ENCODE peak calls at places on chromosomes 13 and 19, in ten cellular contexts. One of them, this sample, is unnamed.

GRCh38 chr13:112690242-112690943 is 555 bp downstream of the ATP11A start:
- DNase-seq in osteoblast: peak; percentile 95
- DNase-seq in left ventricle myocardium inferior: peak; percentile 62
- DNase-seq in lower leg skin: no peak
- DNase-seq in adrenal gland: peak; percentile 59
- DNase-seq in RWPE2: no peak
- DNase-seq in cardiac fibroblast: peak; percentile 31
- DNase-seq in neural progenitor cell: peak; percentile 81
- DNase-seq in tibial nerve: no peak
- DNase-seq in GM12865: peak; percentile 55
- DNase-seq in this sample: peak; percentile 26

GRCh38 chr19:30587869-30588268 is 215.7 kb downstream of the ZNF536 start:
- DNase-seq in osteoblast: no peak
- DNase-seq in left ventricle myocardium inferior: no peak
- DNase-seq in lower leg skin: no peak
- DNase-seq in adrenal gland: no peak
- DNase-seq in RWPE2: no peak
- DNase-seq in cardiac fibroblast: no peak
- DNase-seq in neural progenitor cell: no peak
- DNase-seq in tibial nerve: no peak
- DNase-seq in GM12865: no peak
- DNase-seq in this sample: no peak

GRCh38 chr13:50678464-50679162 is 164.9 kb downstream of the DLEU7 start:
- DNase-seq in osteoblast: peak; percentile 54
- DNase-seq in left ventricle myocardium inferior: no peak
- DNase-seq in lower leg skin: no peak
- DNase-seq in adrenal gland: no peak
- DNase-seq in RWPE2: no peak
- DNase-seq in cardiac fibroblast: peak; percentile 96
- DNase-seq in neural progenitor cell: no peak
- DNase-seq in tibial nerve: no peak
- DNase-seq in GM12865: no peak
- DNase-seq in this sample: peak; percentile 89

GRCh38 chr19:18156841-18157464 is 4.0 kb downstream of the PIK3R2 start:
- DNase-seq in osteoblast: peak; percentile 98
- DNase-seq in left ventricle myocardium inferior: peak; percentile 86
- DNase-seq in lower leg skin: peak; percentile 71
- DNase-seq in adrenal gland: peak; percentile 98
- DNase-seq in RWPE2: peak; percentile 93
- DNase-seq in cardiac fibroblast: peak; percentile 88
- DNase-seq in neural progenitor cell: no peak
- DNase-seq in tibial nerve: peak; percentile 55
- DNase-seq in GM12865: no peak
- DNase-seq in this sample: peak; percentile 87

GRCh38 chr13:31198524-31198923 is 1.3 kb upstream of the B3GLCT start:
- DNase-seq in osteoblast: no peak
- DNase-seq in left ventricle myocardium inferior: no peak
- DNase-seq in lower leg skin: no peak
- DNase-seq in adrenal gland: no peak
- DNase-seq in RWPE2: no peak
- DNase-seq in cardiac fibroblast: no peak
- DNase-seq in neural progenitor cell: no peak
- DNase-seq in tibial nerve: no peak
- DNase-seq in GM12865: no peak
- DNase-seq in this sample: no peak

GRCh38 chr19:30153326-30154210 is 211.5 kb downstream of the URI1 start:
- DNase-seq in osteoblast: no peak
- DNase-seq in left ventricle myocardium inferior: no peak
- DNase-seq in lower leg skin: no peak
- DNase-seq in adrenal gland: no peak
- DNase-seq in RWPE2: no peak
- DNase-seq in cardiac fibroblast: no peak
- DNase-seq in neural progenitor cell: no peak
- DNase-seq in tibial nerve: no peak
- DNase-seq in GM12865: peak; percentile 61
- DNase-seq in this sample: no peak

GRCh38 chr19:52638601-52639000 is 446 bp upstream of the ZNF83 start:
- DNase-seq in osteoblast: peak; percentile 69
- DNase-seq in left ventricle myocardium inferior: peak; percentile 22
- DNase-seq in lower leg skin: peak; percentile 14
- DNase-seq in adrenal gland: peak; percentile 34
- DNase-seq in RWPE2: no peak
- DNase-seq in cardiac fibroblast: no peak
- DNase-seq in neural progenitor cell: no peak
- DNase-seq in tibial nerve: no peak
- DNase-seq in GM12865: no peak
- DNase-seq in this sample: no peak

GRCh38 chr13:43574601-43575000 is 212.2 kb downstream of the ENOX1 start:
- DNase-seq in osteoblast: no peak
- DNase-seq in left ventricle myocardium inferior: no peak
- DNase-seq in lower leg skin: no peak
- DNase-seq in adrenal gland: no peak
- DNase-seq in RWPE2: no peak
- DNase-seq in cardiac fibroblast: no peak
- DNase-seq in neural progenitor cell: no peak
- DNase-seq in tibial nerve: no peak
- DNase-seq in GM12865: no peak
- DNase-seq in this sample: no peak

GRCh38 chr19:3945838-3946237 is 13.0 kb downstream of the NMRK2 start:
- DNase-seq in osteoblast: peak; percentile 90
- DNase-seq in left ventricle myocardium inferior: no peak
- DNase-seq in lower leg skin: no peak
- DNase-seq in adrenal gland: no peak
- DNase-seq in RWPE2: no peak
- DNase-seq in cardiac fibroblast: peak; percentile 67
- DNase-seq in neural progenitor cell: no peak
- DNase-seq in tibial nerve: no peak
- DNase-seq in GM12865: no peak
- DNase-seq in this sample: no peak

GRCh38 chr13:77338329-77338728 is 11.4 kb upstream of the MYCBP2 start:
- DNase-seq in osteoblast: no peak
- DNase-seq in left ventricle myocardium inferior: no peak
- DNase-seq in lower leg skin: no peak
- DNase-seq in adrenal gland: no peak
- DNase-seq in RWPE2: no peak
- DNase-seq in cardiac fibroblast: no peak
- DNase-seq in neural progenitor cell: no peak
- DNase-seq in tibial nerve: no peak
- DNase-seq in GM12865: peak; percentile 62
- DNase-seq in this sample: no peak

GRCh38 chr13:48818495-48818961 is 157.2 kb upstream of the FNDC3A start:
- DNase-seq in osteoblast: peak; percentile 83
- DNase-seq in left ventricle myocardium inferior: no peak
- DNase-seq in lower leg skin: peak; percentile 40
- DNase-seq in adrenal gland: peak; percentile 27
- DNase-seq in RWPE2: no peak
- DNase-seq in cardiac fibroblast: peak; percentile 94
- DNase-seq in neural progenitor cell: no peak
- DNase-seq in tibial nerve: no peak
- DNase-seq in GM12865: no peak
- DNase-seq in this sample: peak; percentile 96

GRCh38 chr13:74562381-74562780 is 428.2 kb upstream of the KLF12 start:
- DNase-seq in osteoblast: no peak
- DNase-seq in left ventricle myocardium inferior: no peak
- DNase-seq in lower leg skin: no peak
- DNase-seq in adrenal gland: no peak
- DNase-seq in RWPE2: no peak
- DNase-seq in cardiac fibroblast: peak; percentile 36
- DNase-seq in neural progenitor cell: no peak
- DNase-seq in tibial nerve: no peak
- DNase-seq in GM12865: no peak
- DNase-seq in this sample: peak; percentile 12

GRCh38 chr19:48844472-48844871 is 8.2 kb upstream of the HSD17B14 start:
- DNase-seq in osteoblast: peak; percentile 84
- DNase-seq in left ventricle myocardium inferior: no peak
- DNase-seq in lower leg skin: no peak
- DNase-seq in adrenal gland: no peak
- DNase-seq in RWPE2: no peak
- DNase-seq in cardiac fibroblast: peak; percentile 59
- DNase-seq in neural progenitor cell: peak; percentile 34
- DNase-seq in tibial nerve: no peak
- DNase-seq in GM12865: no peak
- DNase-seq in this sample: peak; percentile 29

GRCh38 chr13:36163303-36163702 is 32.1 kb upstream of the DCLK1 start:
- DNase-seq in osteoblast: no peak
- DNase-seq in left ventricle myocardium inferior: no peak
- DNase-seq in lower leg skin: no peak
- DNase-seq in adrenal gland: no peak
- DNase-seq in RWPE2: no peak
- DNase-seq in cardiac fibroblast: no peak
- DNase-seq in neural progenitor cell: no peak
- DNase-seq in tibial nerve: peak; percentile 17
- DNase-seq in GM12865: no peak
- DNase-seq in this sample: no peak

GRCh38 chr13:26988059-26988769 is 183.4 kb downstream of the USP12 start:
- DNase-seq in osteoblast: no peak
- DNase-seq in left ventricle myocardium inferior: no peak
- DNase-seq in lower leg skin: no peak
- DNase-seq in adrenal gland: no peak
- DNase-seq in RWPE2: no peak
- DNase-seq in cardiac fibroblast: no peak
- DNase-seq in neural progenitor cell: no peak
- DNase-seq in tibial nerve: no peak
- DNase-seq in GM12865: no peak
- DNase-seq in this sample: no peak

DNA sequence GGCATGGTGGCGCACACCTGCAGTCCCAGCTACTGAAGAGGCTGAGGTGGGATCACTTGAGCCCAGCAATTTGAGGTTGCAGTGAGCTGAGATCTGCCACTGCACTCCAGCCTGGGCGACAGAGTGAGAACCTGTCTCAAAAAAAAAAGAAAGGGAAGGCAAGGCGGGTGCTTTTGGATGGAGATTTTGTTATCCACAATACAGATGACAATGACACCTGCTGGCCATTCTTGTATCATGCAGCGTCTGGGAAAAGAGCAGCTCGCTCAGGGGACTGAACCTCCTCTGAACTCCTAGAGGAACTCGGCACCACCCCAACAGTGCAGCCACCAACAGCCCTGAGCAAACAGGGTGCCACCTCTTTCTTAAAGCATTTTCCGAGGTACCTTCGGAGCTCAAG is 22.8 kb downstream of the HAUS8 start:
- DNase-seq in osteoblast: peak; percentile 92
- DNase-seq in left ventricle myocardium inferior: no peak
- DNase-seq in lower leg skin: no peak
- DNase-seq in adrenal gland: peak; percentile 64
- DNase-seq in RWPE2: no peak
- DNase-seq in cardiac fibroblast: peak; percentile 72
- DNase-seq in neural progenitor cell: peak; percentile 76
- DNase-seq in tibial nerve: peak; percentile 68
- DNase-seq in GM12865: peak; percentile 46
- DNase-seq in this sample: peak; percentile 42
- TF ChIP-seq CTCF in osteoblast: peak; percentile 62
- TF ChIP-seq CTCF in left ventricle myocardium inferior: peak; percentile 79
- TF ChIP-seq CTCF in lower leg skin: no peak
- TF ChIP-seq CTCF in adrenal gland: peak; percentile 63
- TF ChIP-seq CTCF in RWPE2: peak; percentile 45
- TF ChIP-seq CTCF in cardiac fibroblast: peak; percentile 62
- TF ChIP-seq CTCF in neural progenitor cell: peak; percentile 62
- TF ChIP-seq CTCF in tibial nerve: peak; percentile 39
- TF ChIP-seq CTCF in GM12865: peak; percentile 43
- TF ChIP-seq CTCF in this sample: peak; percentile 66

DNA sequence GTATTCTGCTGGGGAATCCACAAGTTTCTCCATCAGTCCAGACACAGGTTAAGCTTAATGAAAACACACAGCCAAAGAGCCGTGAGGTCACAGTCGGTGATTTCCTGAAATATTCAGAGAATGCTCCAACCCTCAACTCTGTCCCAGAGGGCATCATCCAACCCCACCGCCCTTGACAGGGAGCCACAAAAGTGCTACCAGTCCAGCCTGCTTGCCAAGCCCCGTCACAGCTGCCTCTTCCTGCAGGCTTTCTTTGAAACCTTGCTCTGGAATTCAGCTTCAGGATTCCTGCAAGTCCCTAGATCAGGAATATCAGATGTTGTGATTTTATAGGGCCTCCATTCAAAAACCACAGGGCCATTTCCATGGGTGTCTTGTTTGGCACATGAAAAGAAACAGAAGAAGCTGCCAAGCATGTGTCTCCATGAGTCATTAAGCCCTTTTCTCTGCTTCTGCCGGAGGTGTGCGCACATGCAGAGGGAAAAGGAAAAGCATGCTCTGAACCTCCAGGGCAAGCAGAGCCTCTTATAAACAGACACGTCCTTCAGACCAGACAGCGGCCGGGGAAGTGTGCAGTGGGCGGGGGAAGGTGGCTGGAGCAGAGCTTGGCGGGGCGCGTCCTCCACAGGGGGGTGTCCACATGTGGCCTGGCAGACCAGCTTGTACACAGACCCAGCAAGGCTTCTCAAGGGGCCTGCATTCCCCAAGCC is 164.7 kb downstream of the KATNAL1 start:
- DNase-seq in osteoblast: peak; percentile 93
- DNase-seq in left ventricle myocardium inferior: no peak
- DNase-seq in lower leg skin: peak; percentile 61
- DNase-seq in adrenal gland: peak; percentile 55
- DNase-seq in RWPE2: no peak
- DNase-seq in cardiac fibroblast: peak; percentile 98
- DNase-seq in neural progenitor cell: no peak
- DNase-seq in tibial nerve: peak; percentile 62
- DNase-seq in GM12865: peak; percentile 59
- DNase-seq in this sample: peak; percentile 98
- H3K4me3 ChIP-seq in osteoblast: peak overlapping the region; percentile 15
- H3K4me3 ChIP-seq in left ventricle myocardium inferior: no peak overlapping the region
- H3K4me3 ChIP-seq in lower leg skin: no peak overlapping the region
- H3K4me3 ChIP-seq in adrenal gland: no peak overlapping the region
- H3K4me3 ChIP-seq in RWPE2: no peak overlapping the region
- H3K4me3 ChIP-seq in cardiac fibroblast: no peak overlapping the region
- H3K4me3 ChIP-seq in neural progenitor cell: no peak overlapping the region
- H3K4me3 ChIP-seq in tibial nerve: no peak overlapping the region
- H3K4me3 ChIP-seq in GM12865: no peak overlapping the region
- H3K4me3 ChIP-seq in this sample: no peak overlapping the region

DNA sequence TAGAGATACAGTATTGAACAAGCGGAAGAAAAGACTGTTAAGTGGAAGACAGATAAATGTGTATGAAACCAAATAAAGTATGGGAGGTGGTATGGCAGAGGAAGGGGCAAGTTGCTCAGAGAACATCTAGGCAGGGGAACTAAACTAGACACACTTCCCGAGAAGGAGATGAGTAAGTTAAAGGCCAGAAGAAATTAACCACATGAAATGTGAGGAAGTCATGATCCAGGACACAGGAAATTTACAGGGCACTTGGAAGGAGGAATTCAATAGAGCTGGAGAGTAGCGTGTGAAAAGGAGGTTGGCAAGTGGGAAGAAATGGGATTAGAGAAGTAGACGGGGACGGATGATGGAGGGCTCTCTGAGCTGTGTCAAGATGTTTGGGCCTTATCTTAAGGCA is 208.8 kb downstream of the COG6 start:
- DNase-seq in osteoblast: no peak
- DNase-seq in left ventricle myocardium inferior: no peak
- DNase-seq in lower leg skin: no peak
- DNase-seq in adrenal gland: no peak
- DNase-seq in RWPE2: no peak
- DNase-seq in cardiac fibroblast: no peak
- DNase-seq in neural progenitor cell: no peak
- DNase-seq in tibial nerve: no peak
- DNase-seq in GM12865: no peak
- DNase-seq in this sample: no peak
- TF ChIP-seq CTCF in osteoblast: no peak
- TF ChIP-seq CTCF in left ventricle myocardium inferior: no peak
- TF ChIP-seq CTCF in lower leg skin: no peak
- TF ChIP-seq CTCF in adrenal gland: no peak
- TF ChIP-seq CTCF in RWPE2: no peak
- TF ChIP-seq CTCF in cardiac fibroblast: no peak
- TF ChIP-seq CTCF in neural progenitor cell: no peak
- TF ChIP-seq CTCF in tibial nerve: no peak
- TF ChIP-seq CTCF in GM12865: no peak
- TF ChIP-seq CTCF in this sample: no peak

GRCh38 chr19:11260996-11261395 is 1.3 kb downstream of the DOCK6 start:
- DNase-seq in osteoblast: peak; percentile 44
- DNase-seq in left ventricle myocardium inferior: no peak
- DNase-seq in lower leg skin: no peak
- DNase-seq in adrenal gland: no peak
- DNase-seq in RWPE2: no peak
- DNase-seq in cardiac fibroblast: no peak
- DNase-seq in neural progenitor cell: no peak
- DNase-seq in tibial nerve: no peak
- DNase-seq in GM12865: no peak
- DNase-seq in this sample: no peak
- H3K4me3 ChIP-seq in osteoblast: no peak overlapping the region
- H3K4me3 ChIP-seq in left ventricle myocardium inferior: peak overlapping the region; percentile 90
- H3K4me3 ChIP-seq in lower leg skin: no peak overlapping the region
- H3K4me3 ChIP-seq in adrenal gland: no peak overlapping the region
- H3K4me3 ChIP-seq in RWPE2: no peak overlapping the region
- H3K4me3 ChIP-seq in cardiac fibroblast: no peak overlapping the region
- H3K4me3 ChIP-seq in neural progenitor cell: peak overlapping the region; percentile 96
- H3K4me3 ChIP-seq in tibial nerve: no peak overlapping the region
- H3K4me3 ChIP-seq in GM12865: no peak overlapping the region
- H3K4me3 ChIP-seq in this sample: no peak overlapping the region